ENCODE peak calls at places on chromosomes 5 and 9, in four cellular contexts. M is CD8-positive, alpha-beta memory T cell; N is SJSA1; L is A673. F is an unnamed sample.

GRCh38 chr9:81266086-81266485 is 423.3 kb downstream of the TLE1 start:
- DNase-seq in M (no peak), N (no peak), L (no peak), F (no peak)

GRCh38 chr5:31771500-31771899 is 132.6 kb downstream of the PDZD2 start:
- DNase-seq in N (no peak), M (no peak), L (no peak), F (no peak)

GRCh38 chr5:94969174-94969573 is 315.7 kb downstream of the MCTP1 start:
- DNase-seq in M (no peak), L (peak; percentile 57), N (no peak), F (no peak)

GRCh38 chr5:44808435-44809214 is at the start of gene MRPS30:
- DNase-seq in L (peak; percentile 98), M (peak; percentile 93), N (peak; percentile 96), F (peak; percentile 96)

GRCh38 chr5:123882305-123882704 is 370.3 kb downstream of the CSNK1G3 start:
- DNase-seq in N (no peak), L (peak; percentile 6), M (no peak), F (no peak)

GRCh38 chr9:135908334-135909204 is 1.2 kb upstream of the CAMSAP1 start:
- DNase-seq in N (no peak), M (no peak), L (no peak), F (no peak)

GRCh38 chr5:109655841-109656240 is 33.9 kb upstream of the MAN2A1 start:
- DNase-seq in M (no peak), N (no peak), L (no peak), F (no peak)

GRCh38 chr5:56262269-56262668 is 29.1 kb upstream of the ANKRD55 start:
- DNase-seq in L (no peak), M (no peak), N (no peak), F (no peak)

GRCh38 chr9:109639666-109640231 is 140.2 kb upstream of the PALM2AKAP2 start:
- DNase-seq in M (no peak), N (no peak), L (no peak), F (no peak)

GRCh38 chr5:152349683-152350526 is 55.2 kb downstream of the NMUR2 start:
- DNase-seq in L (peak; percentile 41), N (no peak), M (no peak), F (no peak)

GRCh38 chr9:95065224-95065623 is 252.3 kb downstream of the FANCC start:
- DNase-seq in N (no peak), M (no peak), L (no peak), F (no peak)

GRCh38 chr9:91758491-91758981 is 191.5 kb downstream of the ROR2 start:
- DNase-seq in M (no peak), N (no peak), L (peak; percentile 80), F (no peak)

GRCh38 chr9:16138961-16139441 is 586.2 kb downstream of the CCDC171 start:
- DNase-seq in N (no peak), M (no peak), L (no peak), F (no peak)

GRCh38 chr9:112711050-112711689 is 6.7 kb downstream of the INIP start:
- DNase-seq in N (no peak), M (no peak), L (peak; percentile 58), F (no peak)

GRCh38 chr5:107985144-107985543 is 314.4 kb upstream of the EFNA5 start:
- DNase-seq in M (no peak), L (no peak), N (no peak), F (peak; percentile 33)

GRCh38 chr9:107348836-107349235 is 65.8 kb downstream of the RAD23B start:
- DNase-seq in N (no peak), M (no peak), L (no peak), F (no peak)

GRCh38 chr9:37446401-37446800 is 18.8 kb downstream of the ZBTB5 start:
- DNase-seq in L (no peak), N (no peak), M (no peak), F (no peak)

GRCh38 chr9:128703616-128704355 is 1.5 kb downstream of the PKN3 start:
- DNase-seq in L (no peak), M (no peak), N (no peak), F (no peak)
- H3K4me3 ChIP-seq in L (peak overlapping the region; percentile 82), M (peak overlapping the region; percentile 53), N (peak overlapping the region; percentile 73), F (peak overlapping the region; percentile 73)

GRCh38 chr5:171426680-171427079 is 7.2 kb downstream of the FGF18 start:
- DNase-seq in L (no peak), M (no peak), N (no peak), F (no peak)

GRCh38 chr5:171429543-171429910 is 10.1 kb downstream of the FGF18 start:
- DNase-seq in M (no peak), L (no peak), N (no peak), F (no peak)

GRCh38 chr5:171427318-171428167 is 8.1 kb downstream of the FGF18 start:
- DNase-seq in L (no peak), N (peak; percentile 42), M (no peak), F (no peak)

GRCh38 chr5:171428168-171428658 is 8.8 kb downstream of the FGF18 start:
- DNase-seq in L (no peak), N (peak; percentile 42), M (no peak), F (no peak)

DNA sequence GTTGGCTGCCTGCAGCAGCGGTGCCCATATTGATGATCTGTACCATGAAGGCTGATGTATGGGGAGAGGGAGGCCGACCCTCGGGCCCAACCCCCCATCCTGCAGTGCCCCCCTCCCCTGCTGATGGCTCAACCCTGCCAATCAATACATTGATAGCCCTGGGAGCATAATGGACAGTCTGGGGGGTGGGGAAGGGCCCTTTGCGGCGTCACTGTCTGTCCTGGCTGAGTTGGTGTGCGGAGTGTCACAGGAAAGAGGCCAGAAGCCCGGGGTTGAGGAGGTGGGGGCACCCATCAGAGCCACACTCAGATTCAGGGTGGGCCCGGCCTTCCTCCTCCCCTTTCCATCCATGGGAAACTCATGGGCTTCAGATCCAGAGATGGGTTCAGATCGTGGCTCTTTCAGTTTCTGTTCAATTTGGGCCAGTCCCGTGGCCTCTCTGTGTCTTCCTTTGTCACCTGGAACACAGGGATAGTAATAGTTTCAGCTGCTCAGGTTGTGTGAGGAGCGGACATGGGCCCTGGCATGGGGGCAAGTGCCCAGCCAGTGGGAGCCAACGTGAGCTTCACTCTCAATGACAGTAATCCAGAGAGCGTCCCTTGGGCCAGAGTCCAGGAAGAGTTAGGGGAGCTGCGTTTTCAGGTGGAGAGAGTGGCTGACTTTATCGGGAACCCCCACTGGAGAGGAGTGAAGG is 9.5 kb downstream of the FGF18 start:
- DNase-seq in N (no peak), M (no peak), L (no peak), F (no peak)
- H3K4me1 ChIP-seq in N (peaks cover 3% of the 10 kb centered on the region), M (no peaks in the 10 kb centered on the region), L (no peaks in the 10 kb centered on the region), F (no peaks in the 10 kb centered on the region)

GRCh38 chr5:116313366-116313765 is 228.5 kb downstream of the COMMD10 start:
- DNase-seq in L (no peak), M (no peak), N (no peak), F (no peak)

GRCh38 chr5:116315531-116315930 is 230.7 kb downstream of the COMMD10 start:
- DNase-seq in N (no peak), M (no peak), L (no peak), F (no peak)

GRCh38 chr5:116320486-116320885 is 235.7 kb downstream of the COMMD10 start:
- DNase-seq in L (no peak), M (no peak), N (no peak), F (no peak)

GRCh38 chr5:116318091-116318854 is 233.4 kb downstream of the COMMD10 start:
- DNase-seq in N (no peak), L (no peak), M (no peak), F (no peak)
- H3K4me3 ChIP-seq in N (no peak overlapping the region), L (no peak overlapping the region), M (no peak overlapping the region), F (no peak overlapping the region)

DNA sequence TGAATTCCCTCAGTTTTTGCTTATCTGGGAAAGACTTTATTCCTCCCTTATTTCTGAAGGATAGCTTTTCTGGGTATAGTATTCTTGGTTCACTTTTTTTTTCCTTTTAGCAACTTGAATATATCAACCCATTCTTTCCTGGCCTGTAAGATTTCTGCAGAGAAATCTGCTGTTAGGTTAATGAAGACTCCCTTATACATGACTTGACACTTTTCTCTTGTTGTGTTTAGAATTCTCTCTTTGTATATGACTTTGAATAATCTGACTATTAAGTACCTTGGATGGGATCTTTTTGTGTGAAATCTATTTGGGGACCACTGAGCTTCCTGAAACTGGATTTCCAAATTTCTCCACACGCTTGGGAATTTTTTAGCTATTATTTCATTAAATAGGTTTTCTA is 55.0 kb upstream of the CDK5RAP2 start:
- DNase-seq in M (no peak), N (no peak), L (no peak), F (no peak)
- H3K4me1 ChIP-seq in M (no peaks in the 10 kb centered on the region), N (no peaks in the 10 kb centered on the region), L (no peaks in the 10 kb centered on the region), F (no peaks in the 10 kb centered on the region)